ENCODE peak calls at places on chromosome 13, in nine cellular contexts. O is sigmoid colon, L is adrenal gland, Z is neural progenitor cell, I is heart left ventricle, V is astrocyte, B is stomach, Q is HCT116, C is lower lobe of right lung. F is an unnamed sample.

GRCh38 chr13:102907016-102907756 is 61.4 kb downstream of the ERCC5 start:
- DNase-seq in B (no peak), I (no peak), Z (no peak), V (no peak), L (no peak), O (no peak), C (no peak), Q (no peak), F (no peak)

GRCh38 chr13:68982961-68983619 is 1124.5 kb upstream of the ATXN8OS start:
- DNase-seq in B (no peak), Z (no peak), Q (no peak), C (no peak), O (no peak), I (no peak), V (no peak), L (no peak), F (no peak)

GRCh38 chr13:32200741-32201140 is 114.4 kb downstream of the ZAR1L start:
- DNase-seq in C (no peak), Q (no peak), L (no peak), O (no peak), I (no peak), Z (no peak), B (no peak), V (no peak), F (no peak)

GRCh38 chr13:66237411-66238062 is 992.6 kb downstream of the PCDH9 start:
- DNase-seq in V (no peak), Q (no peak), Z (peak), I (no peak), C (no peak), L (no peak), B (no peak), O (no peak), F (no peak)

GRCh38 chr13:44629465-44630183 is 53.5 kb upstream of the TSC22D1 start:
- DNase-seq in C (no peak), L (no peak), Z (no peak), B (no peak), Q (no peak), I (no peak), O (no peak), V (peak), F (no peak)

GRCh38 chr13:87080100-87080779 is 590.9 kb upstream of the SLITRK5 start:
- DNase-seq in L (no peak), O (no peak), I (no peak), Z (no peak), C (no peak), Q (no peak), B (no peak), V (no peak), F (no peak)

GRCh38 chr13:75251188-75251587 is 230.8 kb downstream of the TBC1D4 start:
- DNase-seq in C (no peak), I (no peak), L (no peak), Q (no peak), B (no peak), Z (no peak), O (no peak), V (no peak), F (no peak)

GRCh38 chr13:89900104-89900760 is 1447.3 kb upstream of the MIR17HG start:
- DNase-seq in V (no peak), I (no peak), O (no peak), Z (no peak), Q (no peak), L (no peak), B (no peak), C (no peak), F (no peak)

GRCh38 chr13:32676242-32676641 is 90.0 kb downstream of the PDS5B start:
- DNase-seq in O (no peak), B (no peak), V (peak), L (no peak), Z (no peak), Q (no peak), I (no peak), C (no peak), F (no peak)

GRCh38 chr13:98475521-98475920 is 101.4 kb downstream of the STK24 start:
- DNase-seq in O (no peak), V (no peak), I (no peak), Z (peak), L (no peak), B (no peak), C (peak), Q (no peak), F (no peak)

GRCh38 chr13:97238432-97238831 is 16.3 kb downstream of the MBNL2 start:
- DNase-seq in V (no peak), I (no peak), C (no peak), L (no peak), B (no peak), Z (no peak), Q (no peak), O (no peak), F (no peak)
- H3K27ac ChIP-seq in V (no peak), I (peak), C (peak), L (no peak), B (peak), Z (no peak), Q (no peak), O (peak), F (no peak)

DNA sequence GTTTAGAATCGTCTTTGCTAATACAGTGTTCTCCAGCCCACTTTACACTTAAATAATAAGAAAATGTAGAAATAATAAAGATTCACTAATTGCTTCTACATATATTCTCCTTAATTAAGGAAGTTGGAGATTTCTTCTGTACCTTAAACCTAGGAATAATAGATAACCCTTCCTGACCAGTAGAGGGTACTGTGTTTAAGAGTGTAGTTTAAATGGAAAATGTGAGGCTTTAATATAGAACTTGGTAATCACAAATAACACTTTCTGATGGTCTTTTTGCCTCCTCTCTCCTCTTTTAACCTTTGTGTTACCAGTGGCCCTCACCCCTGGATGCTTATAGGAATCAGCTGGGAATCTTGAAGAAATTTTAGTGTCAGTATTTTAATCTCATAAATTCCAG is 20.7 kb downstream of the POMP start:
- DNase-seq in B (no peak), C (no peak), I (no peak), L (no peak), V (no peak), Z (no peak), O (no peak), Q (no peak), F (no peak)
- TF ChIP-seq CTCF in B (peak), C (no peak), I (peak), L (peak), V (peak), Z (peak), O (no peak), Q (peak), F (no peak)

GRCh38 chr13:59771272-59771671 is 392.5 kb downstream of the DIAPH3 start:
- DNase-seq in Q (no peak), V (no peak), O (no peak), B (no peak), Z (peak), C (no peak), I (no peak), L (no peak), F (no peak)

GRCh38 chr13:59780058-59780457 is 383.7 kb downstream of the DIAPH3 start:
- DNase-seq in V (no peak), O (no peak), L (no peak), I (no peak), Q (no peak), C (no peak), B (no peak), Z (no peak), F (no peak)

GRCh38 chr13:59782696-59783095 is 381.0 kb downstream of the DIAPH3 start:
- DNase-seq in I (no peak), C (no peak), Q (no peak), Z (no peak), B (no peak), O (no peak), L (no peak), V (no peak), F (no peak)

GRCh38 chr13:59774511-59774911 is 389.2 kb downstream of the DIAPH3 start:
- DNase-seq in V (peak), Z (peak), Q (no peak), I (no peak), B (no peak), C (no peak), O (no peak), L (no peak), F (no peak)

DNA sequence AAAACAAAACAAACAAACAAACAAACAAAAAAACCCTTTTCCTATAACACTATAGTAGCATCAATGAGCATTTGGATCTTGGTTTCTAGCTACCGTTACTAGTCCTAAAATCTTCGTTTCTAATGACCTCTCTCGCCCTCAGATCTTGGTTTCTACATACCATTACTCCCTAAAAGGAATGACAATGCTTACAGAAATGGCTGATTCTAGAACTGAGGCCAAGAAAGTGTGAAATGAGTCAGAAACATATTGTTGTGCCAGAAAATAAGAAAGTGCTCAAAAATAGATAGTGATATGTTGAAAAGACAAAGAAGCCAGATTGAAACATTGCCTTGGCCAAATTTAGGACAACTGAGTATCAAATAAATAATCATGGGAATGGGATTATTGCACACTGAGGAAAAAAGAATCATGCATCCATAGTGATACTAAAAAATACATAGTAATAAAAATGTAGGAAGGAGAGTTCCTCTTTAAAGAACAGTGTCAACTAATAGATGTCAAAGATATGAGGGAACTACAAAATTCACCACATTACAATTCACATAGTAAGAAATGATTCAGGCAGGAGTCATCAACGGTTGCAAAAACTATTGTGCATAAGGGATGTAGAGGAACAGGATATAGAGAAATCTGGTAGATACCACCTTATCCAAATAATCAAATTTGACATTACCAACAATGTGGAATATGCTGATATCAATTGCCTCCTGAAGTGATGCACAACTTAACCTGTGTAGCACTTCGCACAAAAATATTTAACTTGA is 386.6 kb downstream of the DIAPH3 start:
- DNase-seq in I (no peak), Z (no peak), V (peak), L (no peak), O (no peak), C (no peak), B (no peak), Q (no peak), F (no peak)
- H3K27ac ChIP-seq in I (no peak), Z (no peak), V (peak), L (no peak), O (no peak), C (no peak), B (no peak), Q (no peak), F (no peak)

DNA sequence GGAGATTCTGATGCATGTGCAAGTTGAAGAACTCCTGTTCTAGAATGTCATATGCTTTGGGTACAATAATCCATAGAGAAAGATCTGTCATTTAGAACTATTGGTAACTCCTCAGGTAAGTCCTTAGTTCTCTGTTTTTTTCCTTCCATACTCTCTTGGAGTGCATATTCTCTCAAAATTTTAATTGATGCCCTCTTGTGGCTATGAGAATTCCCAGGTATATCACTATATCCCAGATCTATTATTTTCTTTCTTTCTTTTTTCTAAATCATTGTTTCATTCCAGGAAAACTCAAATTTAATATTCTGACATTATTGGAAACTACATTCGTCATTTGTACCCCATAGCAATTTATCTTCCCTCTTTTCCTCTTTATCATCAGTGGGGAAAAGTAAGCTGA is 485.4 kb downstream of the KLF5 start:
- DNase-seq in L (no peak), B (no peak), Z (no peak), V (no peak), I (no peak), Q (no peak), O (no peak), C (no peak), F (no peak)
- TF ChIP-seq CTCF in L (no peak), B (no peak), Z (no peak), V (no peak), I (no peak), Q (no peak), O (no peak), C (no peak), F (no peak)

GRCh38 chr13:114120486-114121430 is 11.7 kb downstream of the RASA3 start:
- DNase-seq in Z (no peak), C (no peak), L (no peak), B (no peak), O (no peak), Q (no peak), I (no peak), V (no peak), F (no peak)
- H3K27ac ChIP-seq in Z (no peak), C (peak), L (peak), B (peak), O (peak), Q (no peak), I (peak), V (peak), F (peak)

DNA sequence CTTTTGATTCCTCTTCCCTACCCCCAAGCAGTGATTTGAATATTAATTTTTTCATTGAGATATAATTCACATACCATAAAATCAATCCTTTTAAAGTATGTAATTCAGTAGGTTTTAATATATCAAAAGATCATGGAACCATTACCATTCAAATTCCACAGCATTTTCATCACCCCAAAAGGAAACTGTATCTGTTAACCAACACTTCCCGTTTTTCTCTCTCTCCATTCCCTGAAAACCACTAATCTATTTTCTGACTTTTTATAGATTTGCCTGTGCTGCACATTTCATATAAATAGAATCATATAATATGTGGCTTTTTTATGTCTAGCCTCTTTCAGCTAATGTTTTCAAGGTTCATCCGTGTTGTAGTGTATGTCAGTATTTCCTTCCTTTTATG is 107.1 kb downstream of the PAN3 start:
- DNase-seq in Z (no peak), C (no peak), O (no peak), Q (no peak), B (no peak), L (no peak), I (no peak), V (no peak), F (no peak)
- TF ChIP-seq CTCF in Z (no peak), C (no peak), O (no peak), Q (no peak), B (no peak), L (no peak), I (no peak), V (no peak), F (no peak)

GRCh38 chr13:95226476-95226875 is 74.8 kb downstream of the ABCC4 start:
- DNase-seq in I (no peak), B (no peak), C (no peak), Q (no peak), L (no peak), O (no peak), V (no peak), Z (no peak), F (no peak)
- H3K27ac ChIP-seq in I (no peak), B (peak), C (peak), Q (no peak), L (no peak), O (no peak), V (no peak), Z (no peak), F (no peak)

DNA sequence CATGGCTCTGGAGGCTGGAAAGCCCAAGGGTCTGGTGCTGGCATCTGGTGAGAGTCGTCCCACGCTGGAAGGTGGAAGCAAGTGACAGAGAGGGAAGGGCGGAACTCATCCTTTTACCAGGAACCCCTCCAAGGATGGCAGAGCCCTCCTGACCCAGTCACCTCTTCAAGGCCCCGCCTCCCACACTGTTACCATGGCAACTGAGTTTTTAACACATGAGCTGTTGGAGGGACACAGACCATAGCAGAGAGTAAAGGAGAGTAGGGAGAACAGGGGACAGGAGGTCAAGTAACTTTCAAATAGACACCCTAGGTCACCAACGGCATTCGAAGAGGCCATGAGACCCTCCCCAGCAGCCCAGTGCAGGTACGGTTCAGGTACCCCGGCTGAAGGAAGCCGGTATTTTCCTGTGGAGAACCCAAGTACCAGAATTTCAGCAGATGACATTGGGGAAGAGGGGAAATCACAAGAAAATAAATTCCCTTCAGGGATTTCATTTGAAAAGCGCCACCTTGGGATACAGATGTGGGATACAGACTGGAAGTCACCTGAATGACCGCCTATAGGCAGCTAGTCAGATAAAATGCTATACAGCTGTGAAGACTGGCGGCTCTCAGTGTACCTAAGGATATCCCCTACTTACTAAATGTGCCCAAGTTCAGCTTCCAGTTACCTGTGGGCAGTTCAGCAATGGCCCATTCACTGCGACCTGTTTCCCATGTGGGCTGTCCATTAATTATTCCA is 8.0 kb downstream of the IL17D start:
- DNase-seq in V (no peak), Q (no peak), B (no peak), C (no peak), O (no peak), L (no peak), I (no peak), Z (peak), F (no peak)
- TF ChIP-seq CTCF in V (peak), Q (no peak), B (no peak), C (no peak), O (no peak), L (no peak), I (no peak), Z (peak), F (no peak)

DNA sequence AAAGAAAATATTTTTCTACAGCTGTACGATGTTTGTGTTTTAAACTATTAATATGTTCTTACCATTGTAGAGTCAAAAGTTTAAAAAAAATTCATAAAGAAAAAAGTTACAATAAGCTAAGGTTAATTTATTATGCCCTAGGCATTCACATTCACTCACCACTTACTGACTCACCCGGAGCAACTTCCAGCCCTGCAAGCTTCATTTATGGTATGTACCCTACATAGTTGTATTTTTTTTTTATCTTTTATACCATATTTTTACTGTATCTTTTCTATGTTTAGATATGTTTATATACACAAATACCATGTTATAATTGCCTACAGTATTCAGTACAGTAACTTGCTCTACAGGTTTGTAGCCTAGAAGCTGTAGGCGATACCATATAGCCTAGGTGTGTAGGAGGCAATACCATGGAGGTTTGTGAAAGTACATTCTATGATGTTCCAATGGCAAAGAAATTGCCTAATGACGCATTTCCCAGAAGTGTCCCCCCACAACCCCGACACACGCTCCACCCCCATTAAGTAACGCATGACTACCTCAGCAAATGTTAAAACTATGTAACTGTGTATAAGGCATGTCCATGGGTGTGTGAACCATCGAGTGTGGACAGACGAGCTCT is 60.4 kb downstream of the SLITRK6 start:
- DNase-seq in Z (no peak), I (no peak), V (no peak), C (no peak), B (no peak), O (no peak), Q (no peak), L (no peak), F (no peak)
- H3K27ac ChIP-seq in Z (no peak), I (no peak), V (no peak), C (no peak), B (no peak), O (no peak), Q (no peak), L (no peak), F (no peak)

DNA sequence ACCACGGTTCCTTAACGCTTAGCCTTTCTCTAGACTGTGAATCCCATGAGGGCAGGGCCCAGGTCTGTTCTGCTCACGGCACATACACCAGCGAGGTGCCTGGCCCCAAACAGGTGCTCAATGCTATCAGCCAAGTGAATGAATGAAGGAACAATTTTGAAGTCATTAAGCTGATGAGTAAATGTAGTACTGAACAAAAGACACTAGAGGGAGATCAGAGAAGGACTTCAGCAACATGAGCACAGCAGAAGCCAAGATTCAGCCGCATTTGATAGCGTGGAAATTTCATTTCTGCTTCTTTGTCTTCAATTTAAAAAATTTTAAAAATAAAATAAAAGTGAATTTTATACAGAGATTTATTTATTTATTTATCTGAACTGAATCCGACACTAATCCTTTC is 20.1 kb upstream of the MYO16 start:
- DNase-seq in C (no peak), L (no peak), I (no peak), B (no peak), V (peak), Q (peak), O (no peak), Z (peak), F (no peak)
- TF ChIP-seq CTCF in C (peak), L (no peak), I (peak), B (peak), V (peak), Q (peak), O (no peak), Z (peak), F (no peak)